ENCODE peak calls at places on chromosomes 3 and 15, in seven cellular contexts. U is heart left ventricle, E is uterus, S is IMR-90, T is suprapubic skin, M is HepG2, Y is breast epithelium. Q is an unnamed sample.
A peak's percentile ranks its signal among the peaks of the same experiment; 100 is the strongest.

GRCh38 chr3:55541016-55541415 is 53.9 kb upstream of the WNT5A start:
- DNase-seq in U (no peak), E (no peak), S (no peak), T (no peak), M (no peak), Y (no peak), Q (no peak)

GRCh38 chr3:64163755-64164148 is 61.5 kb downstream of the PRICKLE2 start:
- DNase-seq in U (no peak), E (no peak), S (peak; percentile 96), T (no peak), M (peak; percentile 20), Y (no peak), Q (no peak)

GRCh38 chr15:36265422-36265821 is 314.0 kb upstream of the CDIN1 start:
- DNase-seq in U (no peak), E (no peak), S (peak; percentile 67), T (no peak), M (no peak), Y (no peak), Q (no peak)

GRCh38 chr3:15782429-15782828 is 15.3 kb downstream of the ANKRD28 start:
- DNase-seq in U (no peak), E (no peak), S (no peak), T (no peak), M (no peak), Y (no peak), Q (no peak)

GRCh38 chr15:66389098-66389858 is 2.6 kb downstream of the MAP2K1 start:
- DNase-seq in U (no peak), E (no peak), S (no peak), T (no peak), M (no peak), Y (no peak), Q (no peak)

GRCh38 chr3:6571448-6571847 is 289.5 kb upstream of the GRM7 start:
- DNase-seq in U (no peak), E (no peak), S (no peak), T (no peak), M (peak; percentile 2), Y (no peak), Q (no peak)

GRCh38 chr15:51536965-51537574 is 85.5 kb downstream of the DMXL2 start:
- DNase-seq in U (no peak), E (no peak), S (peak; percentile 42), T (no peak), M (peak; percentile 3), Y (no peak), Q (no peak)

GRCh38 chr3:46719044-46719565 is 1.4 kb upstream of the PRSS50 start:
- DNase-seq in U (no peak), E (no peak), S (no peak), T (peak; percentile 35), M (no peak), Y (peak; percentile 10), Q (no peak)

GRCh38 chr3:132730891-132731580 is 8.8 kb upstream of the NPHP3 start:
- DNase-seq in U (no peak), E (no peak), S (peak; percentile 57), T (no peak), M (peak; percentile 33), Y (no peak), Q (no peak)

GRCh38 chr15:75904241-75904631 is 558 bp downstream of the FBXO22 start:
- DNase-seq in U (peak; percentile 18), E (no peak), S (peak; percentile 39), T (no peak), M (peak; percentile 43), Y (no peak), Q (no peak)

GRCh38 chr3:29072626-29073025 is 208.2 kb upstream of the RBMS3 start:
- DNase-seq in U (no peak), E (no peak), S (peak; percentile 61), T (no peak), M (no peak), Y (no peak), Q (peak; percentile 42)

GRCh38 chr15:99603828-99604227 is 38.0 kb downstream of the MEF2A start:
- DNase-seq in U (no peak), E (no peak), S (peak; percentile 9), T (no peak), M (no peak), Y (no peak), Q (no peak)

GRCh38 chr3:139260793-139261736 is 82.8 kb upstream of the MRPS22 start:
- DNase-seq in U (no peak), E (no peak), S (no peak), T (no peak), M (no peak), Y (no peak), Q (no peak)

GRCh38 chr15:45199136-45199810 is 11.5 kb upstream of the SHF start:
- DNase-seq in U (no peak), E (no peak), S (no peak), T (no peak), M (peak; percentile 15), Y (no peak), Q (no peak)

GRCh38 chr3:39814007-39814406 is 4.6 kb downstream of the MYRIP start:
- DNase-seq in U (no peak), E (no peak), S (no peak), T (no peak), M (no peak), Y (no peak), Q (no peak)

GRCh38 chr3:46370784-46371183 is at the start of gene CCR5:
- DNase-seq in U (no peak), E (no peak), S (no peak), T (no peak), M (no peak), Y (no peak), Q (no peak)

GRCh38 chr3:85576091-85576690 is 617.4 kb downstream of the CADM2 start:
- DNase-seq in U (peak; percentile 43), E (peak; percentile 17), S (peak; percentile 55), T (no peak), M (peak; percentile 44), Y (no peak), Q (no peak)

GRCh38 chr15:100108846-100109245 is 232.9 kb downstream of the ADAMTS17 start:
- DNase-seq in U (peak; percentile 12), E (peak; percentile 8), S (no peak), T (peak; percentile 67), M (no peak), Y (no peak), Q (no peak)

GRCh38 chr15:43821505-43821904 is 3.0 kb downstream of the MFAP1 start:
- DNase-seq in U (no peak), E (no peak), S (peak; percentile 80), T (no peak), M (no peak), Y (no peak), Q (no peak)

GRCh38 chr15:88489321-88489720 is 21.8 kb downstream of the MRPS11 start:
- DNase-seq in U (no peak), E (no peak), S (no peak), T (no peak), M (no peak), Y (no peak), Q (no peak)
- TF ChIP-seq CTCF in U (no peak), E (no peak), S (no peak), T (no peak), M (peak; percentile 22), Y (no peak), Q (no peak)

GRCh38 chr3:126083913-126084514 is at the start of gene SLC41A3:
- DNase-seq in U (peak; percentile 93), E (peak; percentile 91), S (peak; percentile 65), T (peak; percentile 92), M (peak; percentile 80), Y (peak; percentile 86), Q (peak; percentile 85)
- TF ChIP-seq POLR2A in U (peak; percentile 78), E (peak; percentile 47), S (no peak), T (no peak), M (peak; percentile 71), Y (no peak), Q (peak; percentile 78)

GRCh38 chr15:62257991-62258390 is 92.9 kb upstream of the C2CD4B start:
- DNase-seq in U (no peak), E (no peak), S (no peak), T (no peak), M (no peak), Y (no peak), Q (no peak)

GRCh38 chr15:62250176-62250575 is 85.1 kb upstream of the C2CD4B start:
- DNase-seq in U (no peak), E (no peak), S (no peak), T (no peak), M (no peak), Y (no peak), Q (no peak)

GRCh38 chr15:62253294-62253693 is 88.2 kb upstream of the C2CD4B start:
- DNase-seq in U (no peak), E (no peak), S (no peak), T (no peak), M (no peak), Y (no peak), Q (no peak)

GRCh38 chr15:62250978-62251377 is 85.9 kb upstream of the C2CD4B start:
- DNase-seq in U (no peak), E (no peak), S (no peak), T (no peak), M (no peak), Y (no peak), Q (no peak)

GRCh38 chr15:62254137-62254934 is 89.3 kb upstream of the C2CD4B start:
- DNase-seq in U (peak; percentile 66), E (peak; percentile 40), S (peak; percentile 43), T (no peak), M (peak; percentile 59), Y (no peak), Q (peak; percentile 33)
- TF ChIP-seq CTCF in U (peak; percentile 76), E (peak; percentile 53), S (peak; percentile 62), T (peak; percentile 57), M (peak; percentile 76), Y (no peak), Q (peak; percentile 65)

GRCh38 chr15:41115088-41115651 is 910 bp downstream of the INO80 start:
- DNase-seq in U (no peak), E (no peak), S (peak; percentile 35), T (no peak), M (peak; percentile 58), Y (no peak), Q (no peak)

GRCh38 chr15:41121951-41122350 is 5.9 kb upstream of the INO80 start:
- DNase-seq in U (no peak), E (no peak), S (no peak), T (no peak), M (no peak), Y (no peak), Q (no peak)

GRCh38 chr15:41115652-41116115 is 396 bp downstream of the INO80 start:
- DNase-seq in U (peak; percentile 64), E (no peak), S (peak; percentile 48), T (peak; percentile 83), M (peak; percentile 50), Y (peak; percentile 62), Q (peak; percentile 86)

GRCh38 chr15:41116872-41117242 is 777 bp upstream of the INO80 start:
- DNase-seq in U (no peak), E (no peak), S (no peak), T (no peak), M (no peak), Y (no peak), Q (no peak)

DNA sequence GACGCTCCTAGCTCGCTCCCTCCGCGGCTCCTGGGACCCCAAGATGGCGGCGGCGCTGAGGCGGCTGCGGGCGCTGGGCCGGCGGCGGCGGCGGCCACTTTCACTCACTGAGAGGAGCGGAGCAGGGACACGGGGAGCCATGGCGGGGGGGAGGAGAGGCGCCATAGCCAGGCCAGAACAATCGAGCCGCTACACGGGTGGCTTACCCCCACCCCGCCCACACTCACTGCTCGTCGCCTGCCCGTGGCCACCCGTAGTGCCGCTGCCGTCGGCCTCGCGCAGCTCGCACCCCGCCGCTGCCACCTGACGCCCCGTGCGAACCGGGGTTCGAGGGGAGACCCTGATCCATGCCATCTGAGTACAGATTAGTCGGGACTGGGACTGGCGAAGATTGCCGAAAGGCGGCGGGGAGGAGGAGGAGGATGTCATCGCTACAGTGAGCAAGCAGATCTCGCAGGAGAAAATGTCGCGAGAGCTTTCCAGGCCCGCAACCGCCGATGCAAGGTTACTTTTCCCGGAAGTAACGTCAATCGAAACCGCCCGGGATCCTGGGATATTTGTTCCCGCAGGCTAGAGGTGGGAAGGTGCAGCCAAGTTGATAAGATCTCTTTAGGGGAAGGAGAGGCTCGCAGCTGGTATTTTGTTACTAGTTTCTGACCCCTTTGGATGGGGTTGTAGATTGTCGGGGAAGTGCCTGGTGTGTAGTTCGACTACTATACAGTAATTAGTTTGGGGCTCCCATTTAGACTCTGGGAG is at the start of gene INO80:
- DNase-seq in U (peak; percentile 100), E (peak; percentile 98), S (peak; percentile 99), T (peak; percentile 98), M (peak; percentile 96), Y (peak; percentile 98), Q (peak; percentile 98)
- TF ChIP-seq POLR2A in U (peak; percentile 77), E (peak; percentile 23), S (peak; percentile 76), T (no peak), M (peak; percentile 73), Y (peak; percentile 49), Q (peak; percentile 74)